ENCODE peak calls at places on chromosomes 7 and 10, in six cellular contexts. F is SK-N-SH, Z is K562, H is H1, W is GM12878, X is HepG2. Q is an unnamed sample.

GRCh38 chr7:113414636-113415035 is 296.3 kb upstream of the SMIM30 start:
- DNase-seq in F (no peak), Z (no peak), H (no peak), W (no peak), X (no peak), Q (no peak)

GRCh38 chr10:79069325-79070090 is 742 bp downstream of the ZMIZ1 start:
- DNase-seq in F (peak), Z (peak), H (no peak), W (no peak), X (no peak), Q (no peak)

GRCh38 chr10:62817763-62818425 is 1.7 kb upstream of the EGR2 start:
- DNase-seq in F (peak), Z (peak), H (peak), W (no peak), X (peak), Q (peak)

GRCh38 chr7:1049006-1049741 is 4.8 kb downstream of the GPR146 start:
- DNase-seq in F (no peak), Z (no peak), H (no peak), W (no peak), X (no peak), Q (no peak)

GRCh38 chr7:46908770-46909169 is 673.1 kb downstream of the TNS3 start:
- DNase-seq in F (no peak), Z (no peak), H (no peak), W (no peak), X (no peak), Q (no peak)

GRCh38 chr10:27072436-27073114 is 27.7 kb downstream of the ANKRD26 start:
- DNase-seq in F (no peak), Z (no peak), H (peak), W (no peak), X (no peak), Q (no peak)

GRCh38 chr7:727104-727805 is at the start of gene PRKAR1B:
- DNase-seq in F (peak), Z (peak), H (no peak), W (no peak), X (no peak), Q (no peak)

GRCh38 chr7:79403879-79404278 is 49.6 kb downstream of the MAGI2 start:
- DNase-seq in F (no peak), Z (no peak), H (no peak), W (no peak), X (no peak), Q (no peak)

GRCh38 chr7:142796501-142797341 is 26.0 kb downstream of the PRSS2 start:
- DNase-seq in F (peak), Z (no peak), H (no peak), W (no peak), X (no peak), Q (no peak)

GRCh38 chr7:40646717-40647116 is 511.9 kb downstream of the SUGCT start:
- DNase-seq in F (no peak), Z (no peak), H (no peak), W (no peak), X (no peak), Q (no peak)

GRCh38 chr7:50068026-50068425 is 25.0 kb downstream of the ZPBP start:
- DNase-seq in F (no peak), Z (no peak), H (no peak), W (no peak), X (peak), Q (peak)

GRCh38 chr7:67625257-67625713 is 628.7 kb downstream of the TYW1 start:
- DNase-seq in F (peak), Z (peak), H (peak), W (no peak), X (peak), Q (peak)

GRCh38 chr7:99380032-99380822 is 5.7 kb downstream of the ARPC1B start:
- DNase-seq in F (no peak), Z (peak), H (no peak), W (peak), X (no peak), Q (no peak)

GRCh38 chr7:6530626-6531491 is 20.4 kb downstream of the GRID2IP start:
- DNase-seq in F (peak), Z (peak), H (no peak), W (no peak), X (no peak), Q (no peak)

GRCh38 chr10:15169555-15170407 is 1.3 kb upstream of the NMT2 start:
- DNase-seq in F (no peak), Z (no peak), H (no peak), W (no peak), X (peak), Q (no peak)

GRCh38 chr7:5607958-5608656 is 173.4 kb downstream of the RNF216 start:
- DNase-seq in F (peak), Z (no peak), H (no peak), W (no peak), X (no peak), Q (no peak)

GRCh38 chr10:101050206-101051069 is 11.4 kb upstream of the KAZALD1 start:
- DNase-seq in F (peak), Z (peak), H (no peak), W (no peak), X (peak), Q (no peak)

GRCh38 chr7:2309889-2310331 is 4.3 kb downstream of the SNX8 start:
- DNase-seq in F (no peak), Z (no peak), H (peak), W (no peak), X (peak), Q (peak)

GRCh38 chr7:87552351-87552750 is 48.3 kb downstream of the ABCB1 start:
- DNase-seq in F (peak), Z (no peak), H (no peak), W (no peak), X (no peak), Q (no peak)

GRCh38 chr7:94061316-94061715 is 57.2 kb upstream of the BET1 start:
- DNase-seq in F (no peak), Z (no peak), H (no peak), W (no peak), X (no peak), Q (no peak)

GRCh38 chr10:110411047-110411410 is 86.7 kb upstream of the DUSP5 start:
- DNase-seq in F (no peak), Z (no peak), H (no peak), W (no peak), X (no peak), Q (peak)

GRCh38 chr10:26303366-26303765 is 86.8 kb downstream of the GAD2 start:
- DNase-seq in F (no peak), Z (no peak), H (no peak), W (no peak), X (no peak), Q (no peak)

GRCh38 chr7:121436688-121437087 is 40.6 kb upstream of the FAM3C start:
- DNase-seq in F (no peak), Z (no peak), H (no peak), W (no peak), X (no peak), Q (no peak)

GRCh38 chr10:50896721-50897120 is 11.3 kb upstream of the A1CF start:
- DNase-seq in F (no peak), Z (no peak), H (no peak), W (no peak), X (no peak), Q (no peak)

GRCh38 chr7:68321076-68321639 is 1277.1 kb upstream of the AUTS2 start:
- DNase-seq in F (peak), Z (no peak), H (no peak), W (no peak), X (no peak), Q (no peak)

GRCh38 chr7:133253522-133253882 is 624 bp downstream of the EXOC4 start:
- DNase-seq in F (no peak), Z (peak), H (no peak), W (no peak), X (peak), Q (no peak)

GRCh38 chr7:158432369-158433270 is 155.0 kb downstream of the PTPRN2 start:
- DNase-seq in F (peak), Z (no peak), H (no peak), W (no peak), X (peak), Q (no peak)

GRCh38 chr10:103657061-103657591 is 163.6 kb downstream of the NEURL1 start:
- DNase-seq in F (no peak), Z (no peak), H (no peak), W (no peak), X (no peak), Q (no peak)

GRCh38 chr10:329361-330099 is 194.3 kb downstream of the ZMYND11 start:
- DNase-seq in F (no peak), Z (no peak), H (no peak), W (no peak), X (peak), Q (peak)

GRCh38 chr7:87219545-87220025 is at the start of gene TMEM243:
- DNase-seq in F (peak), Z (peak), H (no peak), W (peak), X (peak), Q (no peak)

GRCh38 chr10:127875916-127876315 is 16.8 kb downstream of the CLRN3 start:
- DNase-seq in F (no peak), Z (no peak), H (no peak), W (no peak), X (no peak), Q (no peak)

GRCh38 chr10:127880557-127880956 is 12.2 kb downstream of the CLRN3 start:
- DNase-seq in F (no peak), Z (no peak), H (no peak), W (no peak), X (no peak), Q (no peak)

GRCh38 chr10:127877116-127877515 is 15.6 kb downstream of the CLRN3 start:
- DNase-seq in F (no peak), Z (no peak), H (no peak), W (no peak), X (no peak), Q (no peak)

GRCh38 chr10:127877701-127878100 is 15.0 kb downstream of the CLRN3 start:
- DNase-seq in F (no peak), Z (no peak), H (no peak), W (no peak), X (no peak), Q (no peak)

DNA sequence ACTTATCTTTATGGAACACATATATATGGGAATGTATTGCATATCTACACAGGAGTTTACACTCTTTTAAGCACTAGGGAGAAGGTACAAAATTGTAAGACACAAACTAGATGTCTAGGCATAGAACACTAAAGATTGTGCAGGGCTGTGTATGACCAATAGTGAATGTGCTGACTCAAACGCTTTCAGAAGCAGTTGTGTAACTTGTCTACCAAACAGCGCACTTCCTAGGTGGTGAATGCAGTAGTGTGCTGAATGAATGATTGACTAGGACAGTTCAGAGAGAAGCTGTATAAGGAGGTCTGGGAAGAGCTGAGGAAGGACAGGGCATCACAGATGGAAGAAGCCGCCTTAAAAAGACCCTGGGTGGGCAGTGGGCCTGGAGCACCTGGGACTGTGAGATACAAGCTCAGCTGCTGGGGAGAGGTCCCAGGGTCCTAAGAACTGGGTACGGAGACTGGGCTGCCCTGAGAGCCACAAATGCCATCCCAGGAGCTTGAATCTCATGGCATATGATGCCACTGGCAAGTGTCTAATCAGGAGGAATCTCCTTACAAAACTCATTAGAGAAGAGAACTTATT is 14.2 kb downstream of the CLRN3 start:
- DNase-seq in F (no peak), Z (no peak), H (no peak), W (no peak), X (no peak), Q (no peak)
- TF ChIP-seq POLR2AphosphoS5 in F (no peak), Z (no peak), H (no peak), W (no peak), X (no peak), Q (no peak)

GRCh38 chr7:98338441-98338840 is 57.0 kb downstream of the BRI3 start:
- DNase-seq in F (no peak), Z (no peak), H (no peak), W (no peak), X (no peak), Q (no peak)

GRCh38 chr7:98339043-98339442 is 57.6 kb downstream of the BRI3 start:
- DNase-seq in F (no peak), Z (no peak), H (no peak), W (no peak), X (no peak), Q (no peak)

GRCh38 chr7:98334077-98334476 is 52.6 kb downstream of the BRI3 start:
- DNase-seq in F (no peak), Z (no peak), H (no peak), W (no peak), X (no peak), Q (no peak)

GRCh38 chr7:98330926-98331529 is 49.5 kb downstream of the BRI3 start:
- DNase-seq in F (no peak), Z (no peak), H (no peak), W (no peak), X (no peak), Q (no peak)

GRCh38 chr7:98335411-98335977 is 54.0 kb downstream of the BRI3 start:
- DNase-seq in F (no peak), Z (no peak), H (no peak), W (no peak), X (no peak), Q (no peak)
- TF ChIP-seq JUND in F (no peak), Z (no peak), H (no peak), W (no peak), X (no peak), Q (no peak)

GRCh38 chr7:32502656-32503189 is 7.4 kb downstream of the AVL9 start:
- DNase-seq in F (no peak), Z (no peak), H (no peak), W (no peak), X (no peak), Q (no peak)
- H3K9ac ChIP-seq in F (no peak), Z (peak), H (no peak), W (no peak), X (no peak), Q (no peak)

DNA sequence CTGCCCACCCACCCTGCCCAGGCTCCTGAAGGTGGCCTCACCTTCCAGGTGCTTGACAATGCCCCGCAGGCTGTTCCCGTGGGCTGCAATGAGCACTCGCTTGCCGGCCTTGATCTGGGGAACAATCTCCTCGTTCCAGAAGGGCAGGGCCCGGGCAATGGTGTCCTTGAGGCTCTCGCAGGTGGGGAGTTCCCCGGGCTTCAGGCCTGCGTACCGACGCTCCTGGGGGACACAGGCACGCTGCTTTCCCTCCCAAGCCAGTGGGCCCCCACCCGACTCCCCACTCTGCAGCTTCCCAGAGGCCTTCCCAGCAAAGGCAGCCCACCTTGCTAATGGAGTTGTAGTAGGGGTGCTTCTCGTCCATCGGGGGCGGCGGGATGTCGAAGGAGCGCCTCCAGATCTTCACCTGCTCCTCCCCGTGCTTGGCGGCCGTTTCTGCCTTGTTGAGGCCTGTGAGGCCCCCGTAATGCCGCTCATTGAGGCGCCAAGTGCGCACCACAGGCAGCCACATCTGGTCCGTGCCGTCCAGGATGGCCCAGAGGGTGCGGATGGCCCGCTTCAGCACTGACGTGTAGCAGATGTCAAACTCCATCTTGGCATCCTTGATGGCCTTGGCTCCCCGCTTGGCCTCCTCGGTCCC is 456 bp downstream of the PGAM2 start:
- DNase-seq in F (peak), Z (no peak), H (no peak), W (no peak), X (no peak), Q (no peak)
- TF ChIP-seq POLR2AphosphoS5 in F (no peak), Z (no peak), H (no peak), W (peak), X (no peak), Q (peak)

GRCh38 chr7:75739796-75740672 is 1.3 kb upstream of the HIP1 start:
- DNase-seq in F (no peak), Z (no peak), H (no peak), W (peak), X (no peak), Q (no peak)

GRCh38 chr7:75738604-75738974 is at the start of gene HIP1:
- DNase-seq in F (no peak), Z (no peak), H (no peak), W (no peak), X (no peak), Q (no peak)

GRCh38 chr7:75738975-75739795 is 444 bp upstream of the HIP1 start:
- DNase-seq in F (peak), Z (peak), H (peak), W (peak), X (peak), Q (peak)

GRCh38 chr7:75743455-75743859 is 4.7 kb upstream of the HIP1 start:
- DNase-seq in F (no peak), Z (no peak), H (no peak), W (no peak), X (no peak), Q (no peak)

DNA sequence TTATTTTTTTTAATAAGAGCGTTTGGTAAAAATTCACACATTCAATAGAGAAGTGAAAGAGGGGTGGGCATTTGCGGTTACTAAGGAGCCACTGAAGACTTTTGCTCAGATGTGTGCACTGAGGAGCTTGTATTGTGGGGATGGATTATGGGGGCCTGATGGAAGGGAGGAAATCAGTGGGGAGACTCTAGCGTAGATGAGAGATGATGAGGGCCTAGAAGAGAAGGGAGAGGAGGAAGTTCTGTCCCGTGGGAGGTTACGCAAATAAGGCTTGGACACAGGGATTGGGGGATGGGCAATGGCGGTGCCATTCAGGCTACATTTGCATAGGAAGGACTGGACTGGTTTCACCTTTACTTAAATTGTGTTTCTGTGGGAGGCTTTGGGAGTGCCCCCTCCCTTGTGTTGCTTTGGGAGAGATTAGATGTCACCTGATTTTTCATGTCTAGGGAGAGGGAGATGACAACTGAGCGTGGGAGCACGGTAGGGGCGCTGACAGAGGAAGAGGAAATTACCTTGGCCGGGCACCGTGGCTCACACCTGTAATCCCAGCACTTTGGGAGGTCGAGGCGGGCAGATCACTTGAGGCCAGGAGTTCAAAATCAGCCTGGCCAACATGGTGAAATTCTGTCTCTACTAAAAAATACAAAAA is 2.2 kb upstream of the HIP1 start:
- DNase-seq in F (no peak), Z (no peak), H (no peak), W (peak), X (peak), Q (no peak)
- TF ChIP-seq JUND in F (no peak), Z (no peak), H (no peak), W (no peak), X (no peak), Q (no peak)

GRCh38 chr10:128069351-128070051 is 56.7 kb downstream of the MKI67 start:
- DNase-seq in F (peak), Z (peak), H (peak), W (no peak), X (peak), Q (peak)
- H3K9ac ChIP-seq in F (no peak), Z (no peak), H (no peak), W (no peak), X (no peak), Q (no peak)

GRCh38 chr10:30420774-30421173 is 13.2 kb upstream of the MAP3K8 start:
- DNase-seq in F (no peak), Z (no peak), H (no peak), W (no peak), X (no peak), Q (no peak)

GRCh38 chr10:30420266-30420665 is 13.7 kb upstream of the MAP3K8 start:
- DNase-seq in F (no peak), Z (no peak), H (no peak), W (no peak), X (no peak), Q (no peak)

GRCh38 chr10:30422296-30422695 is 11.7 kb upstream of the MAP3K8 start:
- DNase-seq in F (no peak), Z (no peak), H (no peak), W (no peak), X (no peak), Q (no peak)

GRCh38 chr10:30425336-30426075 is 8.5 kb upstream of the MAP3K8 start:
- DNase-seq in F (no peak), Z (no peak), H (no peak), W (no peak), X (no peak), Q (no peak)

DNA sequence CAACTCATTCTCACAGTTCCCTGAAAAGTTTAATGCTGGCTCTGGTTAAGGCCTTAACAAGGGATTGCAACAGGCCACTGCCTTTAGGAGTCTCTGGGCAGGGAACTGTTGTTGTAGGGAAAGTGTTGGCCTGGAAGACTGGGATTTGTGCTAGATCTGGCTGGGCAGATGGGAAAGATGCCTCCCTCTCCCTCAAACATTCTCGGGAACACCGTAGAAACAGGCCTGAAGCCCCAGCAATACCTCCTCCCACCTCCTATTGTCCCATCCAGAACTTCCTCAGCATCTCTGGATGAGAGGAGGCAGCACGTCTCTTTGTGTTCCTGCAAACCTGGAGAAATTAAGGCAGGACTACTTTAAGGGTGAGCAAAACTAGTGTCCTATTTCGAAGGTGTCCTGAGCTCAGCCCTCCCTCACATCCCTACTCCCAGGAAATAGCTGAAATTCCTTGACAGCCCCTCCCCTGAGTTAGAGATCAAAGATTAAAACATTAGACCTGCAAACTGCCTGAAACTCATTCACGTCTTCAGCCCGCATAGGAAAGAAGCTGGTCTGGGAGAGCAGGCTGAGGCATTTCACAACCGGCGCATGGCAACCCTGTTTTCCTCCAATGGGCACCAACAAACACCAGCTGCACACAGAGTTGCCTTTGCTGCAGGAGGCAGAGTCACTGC is 10.9 kb upstream of the MAP3K8 start:
- DNase-seq in F (no peak), Z (no peak), H (peak), W (no peak), X (peak), Q (no peak)
- TF ChIP-seq POLR2AphosphoS5 in F (no peak), Z (no peak), H (no peak), W (no peak), X (no peak), Q (no peak)

GRCh38 chr7:157047148-157047547 is 36.7 kb upstream of the MNX1 start:
- DNase-seq in F (no peak), Z (no peak), H (no peak), W (no peak), X (no peak), Q (no peak)
- TF ChIP-seq JUND in F (no peak), Z (no peak), H (no peak), W (no peak), X (no peak), Q (no peak)

Q was measured in HCT116.